ENCODE peak calls at places on chromosomes 2 and 18, in eight cellular contexts. K is activated CD8-positive, alpha-beta T cell treated with anti-CD3 and anti-CD28 coated beads for 36 hours; I is AG10803; G is epithelial cell of esophagus; D is fibroblast of mammary gland; T is HFFc6; Z is left lung; F is nephron progenitor cell. N is an unnamed sample.

GRCh38 chr18:36176177-36176584 is 11.1 kb upstream of the MOCOS start:
- DNase-seq in K (no peak), I (no peak), G (no peak), D (no peak), T (no peak), Z (no peak), F (no peak), N (no peak)

GRCh38 chr2:172823451-172823850 is 87.8 kb downstream of the RAPGEF4 start:
- DNase-seq in K (no peak), I (no peak), G (no peak), D (no peak), T (no peak), Z (no peak), F (no peak), N (no peak)

GRCh38 chr2:177391822-177392372 is 676 bp upstream of the AGPS start:
- DNase-seq in K (no peak), I (no peak), G (no peak), D (no peak), T (no peak), Z (no peak), F (no peak), N (no peak)

GRCh38 chr2:235098273-235098672 is 146.5 kb downstream of the SH3BP4 start:
- DNase-seq in K (no peak), I (no peak), G (peak; percentile 12), D (no peak), T (no peak), Z (no peak), F (no peak), N (peak; percentile 14)

GRCh38 chr18:3305933-3306332 is 44.0 kb downstream of the MYL12B start:
- DNase-seq in K (peak; percentile 7), I (peak; percentile 34), G (peak; percentile 84), D (peak; percentile 86), T (no peak), Z (no peak), F (no peak), N (peak; percentile 85)

GRCh38 chr2:55338268-55338667 is 69.2 kb upstream of the MTIF2 start:
- DNase-seq in K (no peak), I (peak; percentile 71), G (no peak), D (peak; percentile 5), T (no peak), Z (no peak), F (no peak), N (no peak)

GRCh38 chr2:86025976-86026743 is 79.5 kb downstream of the POLR1A start:
- DNase-seq in K (no peak), I (no peak), G (no peak), D (no peak), T (no peak), Z (peak; percentile 21), F (no peak), N (no peak)

GRCh38 chr18:395481-396250 is 104.8 kb downstream of the COLEC12 start:
- DNase-seq in K (no peak), I (peak; percentile 94), G (no peak), D (peak; percentile 94), T (peak; percentile 88), Z (no peak), F (no peak), N (no peak)

GRCh38 chr2:117330611-117331010 is 483.9 kb upstream of the DDX18 start:
- DNase-seq in K (no peak), I (no peak), G (no peak), D (no peak), T (no peak), Z (no peak), F (no peak), N (no peak)

GRCh38 chr2:62996534-62997186 is 54.0 kb upstream of the OTX1 start:
- DNase-seq in K (no peak), I (no peak), G (no peak), D (no peak), T (no peak), Z (no peak), F (no peak), N (no peak)

GRCh38 chr2:234768608-234769196 is 183.1 kb upstream of the SH3BP4 start:
- DNase-seq in K (no peak), I (peak; percentile 78), G (no peak), D (no peak), T (peak; percentile 10), Z (no peak), F (no peak), N (no peak)

GRCh38 chr2:10329880-10330699 is 27.4 kb downstream of the HPCAL1 start:
- DNase-seq in K (peak; percentile 39), I (peak; percentile 53), G (peak; percentile 16), D (peak; percentile 54), T (peak; percentile 42), Z (no peak), F (no peak), N (peak; percentile 10)

GRCh38 chr18:75211002-75211621 is 515 bp downstream of the TSHZ1 start:
- DNase-seq in K (peak; percentile 47), I (no peak), G (peak; percentile 50), D (no peak), T (no peak), Z (no peak), F (peak; percentile 33), N (no peak)

GRCh38 chr2:37080231-37080630 is 3.9 kb downstream of the HEATR5B start:
- DNase-seq in K (no peak), I (peak; percentile 11), G (no peak), D (no peak), T (peak; percentile 19), Z (no peak), F (no peak), N (no peak)

GRCh38 chr18:7537145-7537544 is 30.0 kb upstream of the PTPRM start:
- DNase-seq in K (no peak), I (no peak), G (no peak), D (no peak), T (no peak), Z (no peak), F (no peak), N (peak; percentile 13)

GRCh38 chr2:7646661-7647060 is 729.4 kb downstream of the RNF144A start:
- DNase-seq in K (no peak), I (no peak), G (no peak), D (no peak), T (no peak), Z (no peak), F (no peak), N (no peak)

GRCh38 chr18:60984496-60984895 is 348.7 kb upstream of the CDH20 start:
- DNase-seq in K (no peak), I (peak; percentile 66), G (no peak), D (peak; percentile 85), T (no peak), Z (no peak), F (no peak), N (no peak)

GRCh38 chr2:150526827-150527226 is 39.4 kb upstream of the RND3 start:
- DNase-seq in K (no peak), I (peak; percentile 96), G (peak; percentile 97), D (peak; percentile 92), T (peak; percentile 98), Z (no peak), F (peak; percentile 2), N (peak; percentile 98)
- TF ChIP-seq CTCF in K (no peak), I (no peak), G (no peak), D (no peak), T (peak; percentile 54), Z (no peak), F (no peak), N (no peak)

GRCh38 chr18:44857744-44858143 is 177.1 kb downstream of the SETBP1 start:
- DNase-seq in K (no peak), I (no peak), G (no peak), D (no peak), T (no peak), Z (no peak), F (no peak), N (no peak)

GRCh38 chr18:44856157-44856556 is 175.5 kb downstream of the SETBP1 start:
- DNase-seq in K (no peak), I (no peak), G (peak; percentile 75), D (no peak), T (no peak), Z (no peak), F (no peak), N (peak; percentile 68)

GRCh38 chr18:44852818-44853217 is 172.1 kb downstream of the SETBP1 start:
- DNase-seq in K (no peak), I (peak; percentile 12), G (no peak), D (no peak), T (no peak), Z (no peak), F (no peak), N (no peak)

GRCh38 chr18:44852216-44852615 is 171.5 kb downstream of the SETBP1 start:
- DNase-seq in K (no peak), I (no peak), G (no peak), D (no peak), T (no peak), Z (no peak), F (no peak), N (no peak)

DNA sequence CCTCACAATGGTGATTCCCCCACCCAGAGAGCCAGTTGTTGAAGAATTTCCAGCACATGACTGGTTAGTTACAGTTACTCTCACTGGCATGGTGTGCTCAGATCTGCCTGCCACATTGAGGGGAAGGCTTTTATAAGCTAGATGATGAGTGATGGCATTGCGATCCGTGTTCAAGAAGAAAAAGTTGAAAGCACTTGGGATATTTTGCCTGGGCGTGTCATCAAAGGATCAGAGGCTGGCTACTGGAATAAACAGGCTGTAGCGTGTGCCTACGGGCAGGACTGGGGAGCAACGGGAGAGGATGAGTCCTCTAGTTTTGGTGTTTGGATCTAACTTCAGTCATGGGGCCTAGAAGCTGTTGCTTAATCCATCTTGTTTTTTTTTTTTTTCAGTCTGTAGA is 175.0 kb downstream of the SETBP1 start:
- DNase-seq in K (no peak), I (peak; percentile 31), G (peak; percentile 95), D (no peak), T (no peak), Z (no peak), F (no peak), N (peak; percentile 94)
- TF ChIP-seq CTCF in K (no peak), I (no peak), G (no peak), D (no peak), T (no peak), Z (no peak), F (no peak), N (no peak)

DNA sequence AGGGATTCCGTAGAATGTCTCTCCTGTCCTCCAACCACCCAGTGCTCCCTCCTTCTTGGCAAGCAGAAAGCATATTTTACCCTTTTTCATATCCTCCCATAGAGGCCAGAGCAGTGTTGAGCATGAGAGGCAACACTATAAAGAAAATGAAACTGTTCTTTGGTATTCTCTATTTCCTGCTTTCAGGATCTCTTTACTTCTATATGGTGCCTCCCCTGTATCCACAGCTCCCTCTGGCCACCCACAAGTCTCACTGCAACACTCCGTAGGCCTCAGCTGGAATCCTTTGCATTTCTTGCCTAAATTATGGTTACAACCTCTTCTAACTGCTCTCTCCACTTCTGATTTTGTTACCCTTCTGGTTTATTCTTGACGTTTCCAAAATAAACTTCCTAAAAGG is 74.9 kb upstream of the C2orf15 start:
- DNase-seq in K (peak; percentile 49), I (peak; percentile 53), G (peak; percentile 58), D (peak; percentile 43), T (peak; percentile 33), Z (no peak), F (no peak), N (peak; percentile 55)
- TF ChIP-seq CTCF in K (no peak), I (peak; percentile 65), G (peak; percentile 65), D (peak; percentile 62), T (no peak), Z (peak; percentile 26), F (peak; percentile 28), N (peak; percentile 69)

DNA sequence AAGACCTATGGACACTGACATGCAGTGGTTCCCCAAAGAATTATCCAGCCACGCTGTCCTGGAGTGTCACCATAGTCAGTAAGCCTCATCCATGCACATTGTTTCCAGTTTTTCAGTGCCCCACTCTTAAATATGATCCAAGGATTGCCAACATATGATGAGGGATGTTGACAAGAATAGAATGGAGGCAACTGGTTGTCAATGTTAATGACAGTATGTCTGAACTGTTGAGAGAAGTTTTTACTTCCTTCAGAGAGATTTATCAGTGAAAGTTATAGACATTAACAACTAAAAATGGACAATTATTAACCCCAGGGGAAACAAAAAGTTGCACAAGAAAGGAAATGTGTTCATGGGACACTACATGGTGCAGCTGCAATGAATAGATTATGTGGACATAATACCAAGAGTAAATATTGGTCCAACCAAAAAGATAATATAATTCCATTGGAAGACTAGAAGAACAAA is 69.9 kb downstream of the CYP26B1 start:
- DNase-seq in K (no peak), I (no peak), G (no peak), D (no peak), T (no peak), Z (no peak), F (no peak), N (no peak)
- TF ChIP-seq CTCF in K (no peak), I (no peak), G (no peak), D (no peak), T (no peak), Z (no peak), F (no peak), N (no peak)